ENCODE peak calls at places on chromosomes 5 and 9, in five cellular contexts. V is kidney epithelial cell; B is CD4-positive, alpha-beta T cell; D is HFFc6; P is hepatocyte. A is an unnamed sample.
A peak's percentile ranks its signal among the peaks of the same experiment; 100 is the strongest.

GRCh38 chr5:150458819-150459557 is 9.4 kb upstream of the RPS14 start:
- DNase-seq in D (peak; percentile 33), P (peak; percentile 86), B (peak; percentile 89), V (no peak), A (peak; percentile 55)

GRCh38 chr5:141686648-141687416 is 4.8 kb upstream of the ARAP3 start:
- DNase-seq in B (no peak), P (no peak), D (no peak), V (no peak), A (no peak)

GRCh38 chr9:91395553-91396470 is 27.8 kb downstream of the NFIL3 start:
- DNase-seq in P (no peak), D (peak; percentile 75), V (peak; percentile 35), B (no peak), A (peak; percentile 93)

GRCh38 chr9:133148351-133149129 is 15.2 kb downstream of the GBGT1 start:
- DNase-seq in B (peak; percentile 59), V (no peak), P (peak; percentile 63), D (peak; percentile 12), A (peak; percentile 38)

GRCh38 chr9:129575818-129576217 is 45.1 kb downstream of the C9orf50 start:
- DNase-seq in P (no peak), B (no peak), D (no peak), V (no peak), A (peak; percentile 53)

GRCh38 chr9:121634800-121635261 is 16.6 kb upstream of the DAB2IP start:
- DNase-seq in P (peak; percentile 59), D (no peak), V (no peak), B (no peak), A (peak; percentile 28)

GRCh38 chr9:79382468-79382867 is 189.3 kb upstream of the TLE4 start:
- DNase-seq in D (peak; percentile 19), P (peak; percentile 8), B (no peak), V (no peak), A (no peak)

GRCh38 chr9:88993871-88994819 is 2.9 kb downstream of the S1PR3 start:
- DNase-seq in B (no peak), D (no peak), V (no peak), P (no peak), A (peak; percentile 45)

GRCh38 chr5:96703384-96703910 is 41.3 kb downstream of the CAST start:
- DNase-seq in B (no peak), V (no peak), D (no peak), P (peak; percentile 58), A (peak; percentile 51)

GRCh38 chr5:33102551-33102950 is 338.2 kb upstream of the TARS1 start:
- DNase-seq in D (no peak), B (no peak), P (no peak), V (no peak), A (peak; percentile 52)

GRCh38 chr9:15741015-15741414 is 188.2 kb downstream of the CCDC171 start:
- DNase-seq in V (no peak), D (no peak), B (no peak), P (no peak), A (no peak)

GRCh38 chr5:134003064-134003956 is 1.5 kb downstream of the VDAC1 start:
- DNase-seq in V (no peak), B (no peak), P (no peak), D (no peak), A (no peak)

GRCh38 chr9:37486616-37487544 is 1.1 kb downstream of the POLR1E start:
- DNase-seq in V (no peak), B (no peak), D (peak; percentile 94), P (peak; percentile 65), A (peak; percentile 94)

GRCh38 chr5:62259699-62260220 is 46.2 kb upstream of the KIF2A start:
- DNase-seq in B (no peak), V (no peak), D (no peak), P (no peak), A (peak; percentile 34)

GRCh38 chr5:27578280-27578679 is 539.9 kb upstream of the CDH9 start:
- DNase-seq in D (no peak), P (no peak), B (no peak), V (no peak), A (no peak)

GRCh38 chr5:172454355-172455086 is at the start of gene SH3PXD2B:
- DNase-seq in D (peak; percentile 30), B (peak; percentile 7), P (peak; percentile 84), V (no peak), A (peak; percentile 52)

GRCh38 chr5:124986667-124987066 is 240.2 kb upstream of the ZNF608 start:
- DNase-seq in B (no peak), V (no peak), D (no peak), P (no peak), A (peak; percentile 28)

GRCh38 chr9:107043886-107044285 is 180.9 kb downstream of the ZNF462 start:
- DNase-seq in P (no peak), V (no peak), B (no peak), D (no peak), A (peak; percentile 20)

GRCh38 chr9:107049046-107049824 is 186.3 kb downstream of the ZNF462 start:
- DNase-seq in D (no peak), B (no peak), P (no peak), V (no peak), A (peak; percentile 47)

GRCh38 chr9:107049825-107050184 is 186.8 kb downstream of the ZNF462 start:
- DNase-seq in B (no peak), V (no peak), P (no peak), D (no peak), A (no peak)

GRCh38 chr9:107046692-107047091 is 183.7 kb downstream of the ZNF462 start:
- DNase-seq in D (no peak), V (no peak), B (no peak), P (no peak), A (no peak)

DNA sequence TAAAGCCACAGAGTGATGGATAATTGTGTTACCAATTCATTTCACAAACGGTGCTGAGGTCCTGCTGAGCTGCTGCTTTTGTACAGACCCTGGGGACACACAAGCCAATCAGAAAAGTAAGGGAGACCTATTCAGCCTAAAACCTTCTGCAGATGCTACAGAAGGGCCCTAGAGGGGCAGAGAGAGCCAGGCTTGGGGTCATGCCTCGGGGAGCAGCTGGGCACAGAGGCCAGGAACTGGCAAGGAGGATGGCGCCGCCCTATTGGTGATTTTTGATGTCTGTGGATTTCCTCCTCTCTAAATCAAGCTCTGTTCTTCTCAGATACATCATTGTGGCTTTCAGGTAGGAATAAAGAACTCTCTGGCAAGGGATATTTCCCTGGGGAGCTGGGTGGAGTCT is 181.9 kb downstream of the ZNF462 start:
- DNase-seq in P (no peak), D (no peak), V (no peak), B (no peak), A (no peak)
- TF ChIP-seq CTCF in P (no peak), D (peak; percentile 48), V (peak; percentile 4), B (no peak), A (peak; percentile 15)

DNA sequence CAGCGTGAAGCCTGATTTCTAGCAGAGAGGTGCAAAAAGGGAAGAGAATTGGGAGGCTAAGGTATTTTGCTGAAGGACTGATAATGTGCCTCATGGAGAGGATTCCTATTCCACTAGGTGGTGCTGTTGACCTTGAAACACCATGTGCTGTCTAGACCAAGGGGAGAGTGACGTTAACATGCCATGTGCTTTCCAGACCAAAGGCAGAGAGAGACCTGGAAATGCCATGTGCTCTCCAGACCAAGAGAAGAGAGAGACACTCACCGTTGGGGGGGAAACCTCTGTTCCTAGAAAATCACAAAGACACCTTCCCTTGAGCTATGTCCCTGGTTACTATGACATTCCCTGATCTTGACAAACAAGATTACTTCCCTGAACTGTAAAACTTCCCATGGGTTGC is 286.0 kb upstream of the TUSC1 start:
- DNase-seq in B (no peak), P (peak; percentile 82), D (peak; percentile 84), V (peak; percentile 21), A (peak; percentile 61)
- TF ChIP-seq CTCF in B (no peak), P (peak; percentile 58), D (peak; percentile 82), V (peak; percentile 49), A (peak; percentile 48)

GRCh38 chr5:66814146-66814991 is 218.2 kb downstream of the MAST4 start:
- DNase-seq in P (peak; percentile 71), V (no peak), B (no peak), D (peak; percentile 57), A (peak; percentile 82)
- TF ChIP-seq CTCF in P (peak; percentile 86), V (peak; percentile 70), B (peak; percentile 72), D (peak; percentile 92), A (peak; percentile 82)

GRCh38 chr9:127423934-127424668 is at the start of gene ZNF79:
- DNase-seq in D (peak; percentile 93), P (peak; percentile 96), V (peak; percentile 69), B (peak; percentile 86), A (peak; percentile 95)
- TF ChIP-seq CTCF in D (no peak), P (no peak), V (no peak), B (no peak), A (no peak)

DNA sequence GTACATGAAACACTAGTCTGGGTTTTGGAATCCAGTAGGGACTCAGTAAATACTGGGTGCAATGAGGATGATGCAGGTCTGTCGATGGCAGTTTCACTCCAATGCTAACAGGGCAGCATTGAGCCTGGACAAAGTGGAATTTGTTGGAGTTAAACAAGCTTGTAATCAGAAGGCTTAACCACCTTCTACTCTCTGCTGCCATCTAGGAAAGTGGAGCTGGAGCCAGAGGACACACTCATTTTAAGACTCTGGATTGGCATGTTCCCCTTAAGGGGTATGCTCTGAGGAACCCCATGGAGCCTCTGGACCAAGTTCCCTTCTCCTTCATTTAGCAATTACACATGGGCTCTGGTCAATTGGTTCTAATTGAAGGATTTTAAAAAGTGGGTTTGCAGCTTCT is 331.0 kb upstream of the ADAMTSL1 start:
- DNase-seq in D (no peak), B (no peak), P (peak; percentile 32), V (no peak), A (peak; percentile 7)
- TF ChIP-seq CTCF in D (peak; percentile 56), B (no peak), P (peak; percentile 27), V (peak; percentile 32), A (peak; percentile 32)